ENCODE peak calls at places on chromosomes 16 and 17, in six cellular contexts. A is SHP77 treated with DMSO at 0.1 percent for 48 hours; T is activated T-cell treated with anti-CD3 and anti-CD28 coated beads, Interleukin-2, amount 50 U/mL, for 72 hours; Z is GM12865; U is MM.1S; Q is stimulated activated CD4-positive, alpha-beta T cell treated with anti-CD3 and anti-CD28 coated beads, Interleukin-1b, Interleukin-23, amount 100 ng/mL, for 1 hour. W is an unnamed sample.

GRCh38 chr17:40516581-40517285 is 15.3 kb upstream of the TNS4 start:
- DNase-seq in T (peak), Q (no peak), U (peak), Z (peak), A (no peak), W (peak)

GRCh38 chr16:58264961-58265479 is 29.8 kb downstream of the PRSS54 start:
- DNase-seq in A (no peak), U (no peak), Z (no peak), Q (no peak), T (peak), W (peak)

GRCh38 chr16:89189358-89190025 is 10.8 kb downstream of the SLC22A31 start:
- DNase-seq in A (no peak), U (no peak), Z (no peak), T (no peak), Q (no peak), W (no peak)

GRCh38 chr17:73942668-73943415 is 260.6 kb upstream of the RPL38 start:
- DNase-seq in A (no peak), U (no peak), Q (no peak), Z (no peak), T (no peak), W (no peak)

GRCh38 chr16:64437706-64438329 is 684.0 kb downstream of the CDH11 start:
- DNase-seq in Q (no peak), Z (no peak), A (peak), T (no peak), U (peak), W (no peak)

GRCh38 chr16:89557230-89557935 is 3.1 kb upstream of the RPL13 start:
- DNase-seq in A (peak), Q (peak), T (peak), Z (peak), U (peak), W (peak)

GRCh38 chr16:30027588-30028437 is 3.3 kb downstream of the TLCD3B start:
- DNase-seq in U (no peak), A (no peak), Q (no peak), Z (no peak), T (no peak), W (no peak)

GRCh38 chr17:81302861-81303326 is 7.8 kb upstream of the SLC38A10 start:
- DNase-seq in A (no peak), Q (no peak), Z (no peak), U (no peak), T (no peak), W (no peak)

GRCh38 chr17:4533522-4534502 is 21.4 kb downstream of the MYBBP1A start:
- DNase-seq in T (no peak), U (no peak), Z (no peak), A (no peak), Q (no peak), W (no peak)

GRCh38 chr17:58232707-58233156 is 5.7 kb upstream of the LPO start:
- DNase-seq in Z (peak), U (peak), Q (no peak), A (no peak), T (peak), W (peak)

GRCh38 chr17:75776399-75777242 is 8.0 kb upstream of the UNK start:
- DNase-seq in T (no peak), U (no peak), A (no peak), Q (no peak), Z (no peak), W (peak)

GRCh38 chr17:55735784-55736405 is 13.2 kb upstream of the TMEM100 start:
- DNase-seq in U (peak), Q (no peak), Z (peak), A (no peak), T (peak), W (peak)

GRCh38 chr17:75367312-75367711 is 38.2 kb downstream of the GRB2 start:
- DNase-seq in Z (no peak), Q (no peak), U (no peak), A (no peak), T (peak), W (peak)

GRCh38 chr17:64494121-64494520 is 2.7 kb downstream of the POLG2 start:
- DNase-seq in Q (no peak), T (no peak), Z (no peak), A (no peak), U (no peak), W (no peak)

GRCh38 chr17:43734376-43734775 is 24.2 kb downstream of the SOST start:
- DNase-seq in U (no peak), Z (no peak), T (no peak), Q (no peak), A (no peak), W (peak)

GRCh38 chr16:5176505-5176904 is 78.9 kb upstream of the EEF2KMT start:
- DNase-seq in T (no peak), A (no peak), U (peak), Z (no peak), Q (no peak), W (no peak)

GRCh38 chr17:17554266-17554665 is 37.2 kb downstream of the PEMT start:
- DNase-seq in A (no peak), Z (no peak), T (no peak), Q (no peak), U (no peak), W (no peak)

GRCh38 chr17:77779711-77780539 is 178.6 kb upstream of the TNRC6C start:
- DNase-seq in A (no peak), Q (no peak), U (no peak), Z (no peak), T (no peak), W (no peak)

GRCh38 chr17:51422634-51423033 is 162.3 kb downstream of the UTP18 start:
- DNase-seq in T (no peak), Z (no peak), A (no peak), U (no peak), Q (no peak), W (no peak)

GRCh38 chr17:1275962-1276736 is 3.3 kb upstream of the TRARG1 start:
- DNase-seq in T (peak), Z (peak), Q (peak), A (no peak), U (peak), W (peak)

GRCh38 chr17:4579678-4580077 is 4.7 kb upstream of the SMTNL2 start:
- DNase-seq in A (no peak), Q (no peak), Z (no peak), T (no peak), U (no peak), W (no peak)

GRCh38 chr16:59573528-59574271 is 839.6 kb upstream of the GOT2 start:
- DNase-seq in Z (no peak), T (no peak), A (no peak), U (no peak), Q (no peak), W (peak)

GRCh38 chr17:63626551-63627228 is 4.5 kb downstream of the MAP3K3 start:
- DNase-seq in T (no peak), A (no peak), Z (no peak), U (no peak), Q (no peak), W (peak)

GRCh38 chr16:35410438-35410837 is 1951.0 kb downstream of the TP53TG3F start:
- DNase-seq in Q (no peak), T (no peak), Z (no peak), U (no peak), A (no peak), W (no peak)

GRCh38 chr16:15677447-15677846 is 27.4 kb downstream of the NDE1 start:
- DNase-seq in T (no peak), Q (no peak), Z (no peak), U (no peak), A (no peak), W (no peak)

GRCh38 chr16:24255446-24256352 is at the start of gene CACNG3:
- DNase-seq in Q (no peak), U (peak), T (peak), A (no peak), Z (peak), W (peak)

GRCh38 chr17:27323538-27324212 is 29.8 kb downstream of the WSB1 start:
- DNase-seq in Q (no peak), A (no peak), T (no peak), U (no peak), Z (no peak), W (peak)

GRCh38 chr17:1779571-1780074 is 17.8 kb downstream of the SERPINF1 start:
- DNase-seq in Z (no peak), Q (no peak), U (no peak), T (no peak), A (no peak), W (peak)

GRCh38 chr16:10085078-10085798 is 97.0 kb downstream of the GRIN2A start:
- DNase-seq in T (no peak), Q (no peak), Z (no peak), U (no peak), A (no peak), W (no peak)

GRCh38 chr17:82400830-82401229 is 17.3 kb upstream of the HEXD start:
- DNase-seq in A (no peak), Q (no peak), T (peak), U (peak), Z (peak), W (no peak)

GRCh38 chr16:67552476-67552875 is 9.8 kb upstream of the CTCF start:
- DNase-seq in Z (peak), U (peak), T (no peak), A (peak), Q (no peak), W (no peak)

GRCh38 chr17:48995332-48995870 is 1.8 kb upstream of the IGF2BP1 start:
- DNase-seq in T (no peak), Z (no peak), U (no peak), A (no peak), Q (no peak), W (no peak)

GRCh38 chr17:35167666-35168065 is 20.0 kb downstream of the UNC45B start:
- DNase-seq in Z (no peak), U (no peak), A (no peak), T (no peak), Q (no peak), W (peak)

GRCh38 chr16:67873435-67874146 is 739 bp downstream of the EDC4 start:
- DNase-seq in T (no peak), A (no peak), Z (no peak), U (no peak), Q (no peak), W (no peak)

GRCh38 chr16:75754126-75754525 is 27.8 kb upstream of the CPHXL start:
- DNase-seq in A (no peak), Q (no peak), U (no peak), T (no peak), Z (no peak), W (peak)